ENCODE peak calls at places on chromosome 4, in four cellular contexts. One of them, this sample, is unnamed.

GRCh38 chr4:67332627-67333026 is 212.7 kb downstream of the CENPC start:
- DNase-seq in aorta: no peak
- DNase-seq in amygdala: no peak
- DNase-seq in HTR-8/SVneo: no peak
- DNase-seq in this sample: no peak

GRCh38 chr4:87236851-87237250 is 16.4 kb upstream of the KLHL8 start:
- DNase-seq in aorta: no peak
- DNase-seq in amygdala: no peak
- DNase-seq in HTR-8/SVneo: no peak
- DNase-seq in this sample: no peak

GRCh38 chr4:171473155-171473554 is 340.0 kb upstream of the GALNTL6 start:
- DNase-seq in aorta: no peak
- DNase-seq in amygdala: no peak
- DNase-seq in HTR-8/SVneo: no peak
- DNase-seq in this sample: no peak

GRCh38 chr4:123708902-123709301 is 312.3 kb downstream of the SPRY1 start:
- DNase-seq in aorta: no peak
- DNase-seq in amygdala: no peak
- DNase-seq in HTR-8/SVneo: no peak
- DNase-seq in this sample: no peak

GRCh38 chr4:24514808-24515207 is 69.5 kb downstream of the DHX15 start:
- DNase-seq in aorta: no peak
- DNase-seq in amygdala: no peak
- DNase-seq in HTR-8/SVneo: no peak
- DNase-seq in this sample: no peak

GRCh38 chr4:185276036-185276435 is 66.6 kb downstream of the SNX25 start:
- DNase-seq in aorta: no peak
- DNase-seq in amygdala: no peak
- DNase-seq in HTR-8/SVneo: no peak
- DNase-seq in this sample: no peak

GRCh38 chr4:30866444-30866843 is 146.3 kb downstream of the PCDH7 start:
- DNase-seq in aorta: no peak
- DNase-seq in amygdala: no peak
- DNase-seq in HTR-8/SVneo: no peak
- DNase-seq in this sample: no peak

GRCh38 chr4:11182586-11183357 is 245.9 kb downstream of the HS3ST1 start:
- DNase-seq in aorta: no peak
- DNase-seq in amygdala: no peak
- DNase-seq in HTR-8/SVneo: no peak
- DNase-seq in this sample: no peak

GRCh38 chr4:101993841-101994221 is 203.3 kb downstream of the BANK1 start:
- DNase-seq in aorta: no peak
- DNase-seq in amygdala: no peak
- DNase-seq in HTR-8/SVneo: no peak
- DNase-seq in this sample: no peak

GRCh38 chr4:159855731-159856130 is 752.9 kb downstream of the RAPGEF2 start:
- DNase-seq in aorta: no peak
- DNase-seq in amygdala: no peak
- DNase-seq in HTR-8/SVneo: no peak
- DNase-seq in this sample: no peak

GRCh38 chr4:52751349-52751911 is at the start of gene ERVMER34-1:
- DNase-seq in aorta: peak
- DNase-seq in amygdala: no peak
- DNase-seq in HTR-8/SVneo: peak
- DNase-seq in this sample: no peak

GRCh38 chr4:1317177-1318045 is 27.7 kb downstream of the MAEA start:
- DNase-seq in aorta: no peak
- DNase-seq in amygdala: no peak
- DNase-seq in HTR-8/SVneo: no peak
- DNase-seq in this sample: no peak

GRCh38 chr4:145732895-145733880 is 53.2 kb downstream of the C4orf51 start:
- DNase-seq in aorta: peak
- DNase-seq in amygdala: peak
- DNase-seq in HTR-8/SVneo: peak
- DNase-seq in this sample: peak

GRCh38 chr4:7516773-7517144 is 82.0 kb upstream of the PSAPL1 start:
- DNase-seq in aorta: no peak
- DNase-seq in amygdala: no peak
- DNase-seq in HTR-8/SVneo: no peak
- DNase-seq in this sample: no peak

GRCh38 chr4:3407930-3408792 is 33.6 kb upstream of the HGFAC start:
- DNase-seq in aorta: no peak
- DNase-seq in amygdala: no peak
- DNase-seq in HTR-8/SVneo: no peak
- DNase-seq in this sample: no peak

GRCh38 chr4:159747983-159748382 is 645.1 kb downstream of the RAPGEF2 start:
- DNase-seq in aorta: no peak
- DNase-seq in amygdala: no peak
- DNase-seq in HTR-8/SVneo: no peak
- DNase-seq in this sample: no peak

This sample was measured in globus pallidus.